ENCODE peak calls at places on chromosomes 11 and 22, in four cellular contexts. One of them, this sample, is unnamed.

GRCh38 chr11:15779518-15779917 is 576.8 kb downstream of the SOX6 start:
- DNase-seq in body of pancreas: no peak
- DNase-seq in fibroblast of the aortic adventitia: no peak
- DNase-seq in MM.1S: no peak
- DNase-seq in this sample: no peak

GRCh38 chr11:102727890-102728289 is 3.1 kb upstream of the MMP8 start:
- DNase-seq in body of pancreas: peak
- DNase-seq in fibroblast of the aortic adventitia: peak
- DNase-seq in MM.1S: no peak
- DNase-seq in this sample: no peak

GRCh38 chr11:67572747-67573419 is 10.7 kb upstream of the GSTP1 start:
- DNase-seq in body of pancreas: peak
- DNase-seq in fibroblast of the aortic adventitia: peak
- DNase-seq in MM.1S: peak
- DNase-seq in this sample: peak

GRCh38 chr11:126607374-126607773 is 251.9 kb downstream of the ST3GAL4 start:
- DNase-seq in body of pancreas: peak
- DNase-seq in fibroblast of the aortic adventitia: peak
- DNase-seq in MM.1S: peak
- DNase-seq in this sample: peak

GRCh38 chr11:107123022-107123421 is 104.7 kb upstream of the GUCY1A2 start:
- DNase-seq in body of pancreas: no peak
- DNase-seq in fibroblast of the aortic adventitia: no peak
- DNase-seq in MM.1S: no peak
- DNase-seq in this sample: no peak

GRCh38 chr11:35677904-35678303 is 15.3 kb downstream of the TRIM44 start:
- DNase-seq in body of pancreas: no peak
- DNase-seq in fibroblast of the aortic adventitia: no peak
- DNase-seq in MM.1S: no peak
- DNase-seq in this sample: no peak

GRCh38 chr11:32113200-32113599 is 22.3 kb downstream of the RCN1 start:
- DNase-seq in body of pancreas: peak
- DNase-seq in fibroblast of the aortic adventitia: no peak
- DNase-seq in MM.1S: no peak
- DNase-seq in this sample: peak

GRCh38 chr11:121563900-121564822 is 111.4 kb upstream of the SORL1-AS1 start:
- DNase-seq in body of pancreas: no peak
- DNase-seq in fibroblast of the aortic adventitia: no peak
- DNase-seq in MM.1S: no peak
- DNase-seq in this sample: no peak

GRCh38 chr22:23237201-23237798 is 57.0 kb downstream of the BCR start:
- DNase-seq in body of pancreas: peak
- DNase-seq in fibroblast of the aortic adventitia: peak
- DNase-seq in MM.1S: peak
- DNase-seq in this sample: no peak

GRCh38 chr11:62253999-62254542 is 12.0 kb downstream of the SCGB1D2 start:
- DNase-seq in body of pancreas: no peak
- DNase-seq in fibroblast of the aortic adventitia: no peak
- DNase-seq in MM.1S: no peak
- DNase-seq in this sample: no peak

GRCh38 chr22:22836635-22837034 is 51.0 kb upstream of the IGLL5 start:
- DNase-seq in body of pancreas: no peak
- DNase-seq in fibroblast of the aortic adventitia: peak
- DNase-seq in MM.1S: no peak
- DNase-seq in this sample: no peak

GRCh38 chr22:46547883-46548244 is 10.4 kb upstream of the CELSR1 start:
- DNase-seq in body of pancreas: peak
- DNase-seq in fibroblast of the aortic adventitia: peak
- DNase-seq in MM.1S: no peak
- DNase-seq in this sample: no peak

GRCh38 chr22:20839837-20840645 is 18.6 kb downstream of the PI4KA start:
- DNase-seq in body of pancreas: no peak
- DNase-seq in fibroblast of the aortic adventitia: no peak
- DNase-seq in MM.1S: no peak
- DNase-seq in this sample: no peak

GRCh38 chr11:7651140-7651551 is 22.2 kb downstream of the CYB5R2 start:
- DNase-seq in body of pancreas: peak
- DNase-seq in fibroblast of the aortic adventitia: no peak
- DNase-seq in MM.1S: no peak
- DNase-seq in this sample: no peak

GRCh38 chr22:46598224-46598623 is 22.0 kb upstream of the GRAMD4 start:
- DNase-seq in body of pancreas: no peak
- DNase-seq in fibroblast of the aortic adventitia: no peak
- DNase-seq in MM.1S: no peak
- DNase-seq in this sample: no peak

GRCh38 chr11:94738746-94739145 is 29.4 kb upstream of the AMOTL1 start:
- DNase-seq in body of pancreas: no peak
- DNase-seq in fibroblast of the aortic adventitia: no peak
- DNase-seq in MM.1S: no peak
- DNase-seq in this sample: no peak

GRCh38 chr11:35275808-35276170 is 136.8 kb downstream of the CD44 start:
- DNase-seq in body of pancreas: no peak
- DNase-seq in fibroblast of the aortic adventitia: no peak
- DNase-seq in MM.1S: no peak
- DNase-seq in this sample: no peak

GRCh38 chr11:127950162-127950561 is 637.2 kb downstream of the ETS1 start:
- DNase-seq in body of pancreas: no peak
- DNase-seq in fibroblast of the aortic adventitia: no peak
- DNase-seq in MM.1S: no peak
- DNase-seq in this sample: no peak

GRCh38 chr11:109040303-109040702 is 375.4 kb downstream of the DDX10 start:
- DNase-seq in body of pancreas: no peak
- DNase-seq in fibroblast of the aortic adventitia: no peak
- DNase-seq in MM.1S: no peak
- DNase-seq in this sample: no peak

GRCh38 chr22:21726650-21727049 is 8.9 kb downstream of the YPEL1 start:
- DNase-seq in body of pancreas: peak
- DNase-seq in fibroblast of the aortic adventitia: no peak
- DNase-seq in MM.1S: peak
- DNase-seq in this sample: no peak

GRCh38 chr11:72012897-72013721 is 14.4 kb downstream of the IL18BP start:
- DNase-seq in body of pancreas: peak
- DNase-seq in fibroblast of the aortic adventitia: peak
- DNase-seq in MM.1S: no peak
- DNase-seq in this sample: peak

GRCh38 chr11:133500435-133500834 is 31.9 kb downstream of the OPCML start:
- DNase-seq in body of pancreas: no peak
- DNase-seq in fibroblast of the aortic adventitia: no peak
- DNase-seq in MM.1S: no peak
- DNase-seq in this sample: no peak

GRCh38 chr11:36115378-36115801 is 171.5 kb downstream of the LDLRAD3 start:
- DNase-seq in body of pancreas: no peak
- DNase-seq in fibroblast of the aortic adventitia: no peak
- DNase-seq in MM.1S: no peak
- DNase-seq in this sample: no peak

GRCh38 chr22:26756675-26757293 is 99.4 kb downstream of the MIAT start:
- DNase-seq in body of pancreas: peak
- DNase-seq in fibroblast of the aortic adventitia: peak
- DNase-seq in MM.1S: peak
- DNase-seq in this sample: no peak

GRCh38 chr11:61834278-61835004 is 6.3 kb downstream of the FADS2 start:
- DNase-seq in body of pancreas: peak
- DNase-seq in fibroblast of the aortic adventitia: peak
- DNase-seq in MM.1S: peak
- DNase-seq in this sample: no peak

GRCh38 chr11:126704144-126704543 is 296.4 kb downstream of the KIRREL3 start:
- DNase-seq in body of pancreas: no peak
- DNase-seq in fibroblast of the aortic adventitia: no peak
- DNase-seq in MM.1S: no peak
- DNase-seq in this sample: no peak

GRCh38 chr11:122647728-122648127 is 7.8 kb upstream of the UBASH3B start:
- DNase-seq in body of pancreas: no peak
- DNase-seq in fibroblast of the aortic adventitia: no peak
- DNase-seq in MM.1S: no peak
- DNase-seq in this sample: no peak

GRCh38 chr11:331332-332060 is 10.8 kb upstream of the IFITM3 start:
- DNase-seq in body of pancreas: no peak
- DNase-seq in fibroblast of the aortic adventitia: no peak
- DNase-seq in MM.1S: peak
- DNase-seq in this sample: no peak

GRCh38 chr11:75627879-75628668 is 40.8 kb downstream of the MAP6 start:
- DNase-seq in body of pancreas: no peak
- DNase-seq in fibroblast of the aortic adventitia: peak
- DNase-seq in MM.1S: no peak
- DNase-seq in this sample: no peak

GRCh38 chr11:68003846-68004550 is at the start of gene UNC93B1:
- DNase-seq in body of pancreas: peak
- DNase-seq in fibroblast of the aortic adventitia: peak
- DNase-seq in MM.1S: peak
- DNase-seq in this sample: peak

GRCh38 chr11:86686531-86686930 is 14.1 kb upstream of the ME3 start:
- DNase-seq in body of pancreas: no peak
- DNase-seq in fibroblast of the aortic adventitia: no peak
- DNase-seq in MM.1S: no peak
- DNase-seq in this sample: no peak

GRCh38 chr11:46348986-46349401 is 1.7 kb downstream of the DGKZ start:
- DNase-seq in body of pancreas: no peak
- DNase-seq in fibroblast of the aortic adventitia: no peak
- DNase-seq in MM.1S: peak
- DNase-seq in this sample: no peak

GRCh38 chr22:21707677-21708076 is 27.9 kb downstream of the YPEL1 start:
- DNase-seq in body of pancreas: no peak
- DNase-seq in fibroblast of the aortic adventitia: peak
- DNase-seq in MM.1S: no peak
- DNase-seq in this sample: peak

GRCh38 chr11:27401280-27401679 is 38.3 kb upstream of the CCDC34 start:
- DNase-seq in body of pancreas: no peak
- DNase-seq in fibroblast of the aortic adventitia: no peak
- DNase-seq in MM.1S: no peak
- DNase-seq in this sample: no peak

GRCh38 chr11:34915136-34916013 is 804 bp downstream of the APIP start:
- DNase-seq in body of pancreas: no peak
- DNase-seq in fibroblast of the aortic adventitia: peak
- DNase-seq in MM.1S: peak
- DNase-seq in this sample: peak

GRCh38 chr11:13777341-13777985 is 109.0 kb downstream of the FAR1 start:
- DNase-seq in body of pancreas: no peak
- DNase-seq in fibroblast of the aortic adventitia: no peak
- DNase-seq in MM.1S: no peak
- DNase-seq in this sample: no peak

GRCh38 chr11:91163619-91164451 is 941.0 kb upstream of the CHORDC1 start:
- DNase-seq in body of pancreas: peak
- DNase-seq in fibroblast of the aortic adventitia: peak
- DNase-seq in MM.1S: no peak
- DNase-seq in this sample: no peak

GRCh38 chr11:22456993-22457748 is 119.0 kb downstream of the SLC17A6 start:
- DNase-seq in body of pancreas: peak
- DNase-seq in fibroblast of the aortic adventitia: no peak
- DNase-seq in MM.1S: no peak
- DNase-seq in this sample: peak

GRCh38 chr22:37137131-37137530 is 12.6 kb downstream of the IL2RB start:
- DNase-seq in body of pancreas: no peak
- DNase-seq in fibroblast of the aortic adventitia: no peak
- DNase-seq in MM.1S: no peak
- DNase-seq in this sample: no peak

GRCh38 chr11:57224537-57224936 is 12.5 kb downstream of the APLNR start:
- DNase-seq in body of pancreas: no peak
- DNase-seq in fibroblast of the aortic adventitia: peak
- DNase-seq in MM.1S: no peak
- DNase-seq in this sample: no peak

GRCh38 chr11:57223601-57224000 is 13.4 kb downstream of the APLNR start:
- DNase-seq in body of pancreas: no peak
- DNase-seq in fibroblast of the aortic adventitia: peak
- DNase-seq in MM.1S: no peak
- DNase-seq in this sample: no peak

GRCh38 chr11:57222239-57222638 is 14.8 kb downstream of the APLNR start:
- DNase-seq in body of pancreas: no peak
- DNase-seq in fibroblast of the aortic adventitia: no peak
- DNase-seq in MM.1S: no peak
- DNase-seq in this sample: no peak

GRCh38 chr11:57228600-57228999 is 8.4 kb downstream of the APLNR start:
- DNase-seq in body of pancreas: no peak
- DNase-seq in fibroblast of the aortic adventitia: no peak
- DNase-seq in MM.1S: no peak
- DNase-seq in this sample: no peak

GRCh38 chr11:57224126-57224525 is 12.9 kb downstream of the APLNR start:
- DNase-seq in body of pancreas: no peak
- DNase-seq in fibroblast of the aortic adventitia: no peak
- DNase-seq in MM.1S: no peak
- DNase-seq in this sample: no peak
- H3K4me3 ChIP-seq in body of pancreas: no peak
- H3K4me3 ChIP-seq in fibroblast of the aortic adventitia: no peak
- H3K4me3 ChIP-seq in MM.1S: no peak
- H3K4me3 ChIP-seq in this sample: no peak

GRCh38 chr11:118918128-118918685 is 7.5 kb downstream of the BCL9L start:
- DNase-seq in body of pancreas: peak
- DNase-seq in fibroblast of the aortic adventitia: peak
- DNase-seq in MM.1S: no peak
- DNase-seq in this sample: peak
- H3K4me3 ChIP-seq in body of pancreas: no peak
- H3K4me3 ChIP-seq in fibroblast of the aortic adventitia: peak
- H3K4me3 ChIP-seq in MM.1S: no peak
- H3K4me3 ChIP-seq in this sample: peak

GRCh38 chr11:120212259-120212888 is 1.5 kb downstream of the OAF start:
- DNase-seq in body of pancreas: no peak
- DNase-seq in fibroblast of the aortic adventitia: no peak
- DNase-seq in MM.1S: no peak
- DNase-seq in this sample: no peak
- H3K4me3 ChIP-seq in body of pancreas: peak
- H3K4me3 ChIP-seq in fibroblast of the aortic adventitia: peak
- H3K4me3 ChIP-seq in MM.1S: no peak
- H3K4me3 ChIP-seq in this sample: peak

DNA sequence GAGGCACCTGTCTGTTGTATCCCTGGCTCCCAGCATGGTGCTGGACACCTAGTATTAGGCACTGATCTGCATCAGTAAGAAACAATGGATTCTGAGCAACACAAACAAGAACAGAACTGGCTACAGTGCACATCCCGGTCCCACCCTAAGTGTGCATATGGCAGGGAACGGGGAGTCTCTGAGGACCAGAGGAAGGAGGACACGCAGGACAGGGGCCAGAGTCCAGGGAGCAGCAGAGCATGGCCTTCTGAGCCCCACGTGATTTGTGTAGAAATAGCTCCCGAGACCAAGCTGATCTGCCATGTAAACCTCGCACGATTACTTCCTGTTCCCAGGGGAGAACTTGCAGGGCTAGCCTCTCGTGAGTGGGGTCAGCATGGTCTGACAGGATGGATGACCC is 12.7 kb upstream of the SNX32 start:
- DNase-seq in body of pancreas: peak
- DNase-seq in fibroblast of the aortic adventitia: no peak
- DNase-seq in MM.1S: no peak
- DNase-seq in this sample: no peak
- H3K4me3 ChIP-seq in body of pancreas: no peak
- H3K4me3 ChIP-seq in fibroblast of the aortic adventitia: no peak
- H3K4me3 ChIP-seq in MM.1S: no peak
- H3K4me3 ChIP-seq in this sample: no peak